ENCODE peak calls at places on chromosomes 12 and 14, in seven cellular contexts. C, A, W, X, G, Q and B are unnamed samples.

GRCh38 chr12:97292588-97292987 is 170.0 kb upstream of the RMST start:
- DNase-seq in W (peak; percentile 31), X (no peak), A (no peak), G (no peak), C (no peak), Q (no peak), B (no peak)

GRCh38 chr12:13093191-13093849 is 10.1 kb downstream of the GSG1 start:
- DNase-seq in W (no peak), A (no peak), C (no peak), G (no peak), X (no peak), Q (no peak), B (no peak)

GRCh38 chr12:117985182-117985581 is 16.4 kb upstream of the KSR2 start:
- DNase-seq in G (no peak), Q (no peak), C (no peak), W (no peak), X (no peak), A (no peak), B (no peak)

GRCh38 chr14:68790656-68791077 is 2.2 kb downstream of the ZFP36L1 start:
- DNase-seq in C (peak; percentile 78), W (no peak), X (no peak), Q (no peak), G (no peak), A (no peak), B (peak; percentile 30)

GRCh38 chr12:81450920-81451739 is 308.0 kb downstream of the PPFIA2 start:
- DNase-seq in Q (peak; percentile 48), C (no peak), A (peak; percentile 61), W (no peak), X (peak; percentile 38), G (peak; percentile 19), B (peak; percentile 79)

GRCh38 chr14:39169541-39169900 is 612 bp downstream of the TRAPPC6B start:
- DNase-seq in G (no peak), W (no peak), C (no peak), X (no peak), A (peak; percentile 26), Q (no peak), B (peak; percentile 46)

GRCh38 chr12:39095636-39096330 is 190.4 kb upstream of the CPNE8 start:
- DNase-seq in A (no peak), C (no peak), X (no peak), Q (no peak), G (no peak), W (no peak), B (no peak)

GRCh38 chr14:71317385-71318096 is 410.3 kb downstream of the PCNX1 start:
- DNase-seq in A (no peak), W (no peak), G (no peak), X (no peak), C (no peak), Q (no peak), B (no peak)

GRCh38 chr12:119115296-119115905 is 63.3 kb upstream of the HSPB8 start:
- DNase-seq in Q (peak; percentile 53), G (peak; percentile 59), W (peak; percentile 49), A (peak; percentile 53), C (no peak), X (no peak), B (peak; percentile 51)

GRCh38 chr12:84336231-84336630 is 576.4 kb downstream of the SLC6A15 start:
- DNase-seq in A (no peak), X (no peak), G (no peak), C (no peak), W (no peak), Q (no peak), B (no peak)

GRCh38 chr14:105939810-105940508 is 413.6 kb downstream of the TMEM121 start:
- DNase-seq in C (no peak), G (no peak), Q (no peak), W (no peak), A (no peak), X (no peak), B (no peak)

GRCh38 chr12:107992870-107993451 is 136.1 kb upstream of the WSCD2 start:
- DNase-seq in G (peak; percentile 20), X (no peak), Q (peak; percentile 1), A (peak; percentile 59), C (no peak), W (no peak), B (peak; percentile 83)

GRCh38 chr12:121537814-121538698 is 42.8 kb downstream of the KDM2B start:
- DNase-seq in C (peak; percentile 25), X (no peak), W (peak; percentile 64), G (no peak), A (peak; percentile 9), Q (no peak), B (peak; percentile 29)

GRCh38 chr12:12936983-12937491 is 14.9 kb downstream of the GPRC5D start:
- DNase-seq in G (no peak), W (no peak), X (no peak), C (no peak), Q (no peak), A (no peak), B (no peak)

GRCh38 chr12:49507139-49507538 is 31.7 kb upstream of the KCNH3 start:
- DNase-seq in G (no peak), Q (no peak), X (peak; percentile 69), A (peak; percentile 98), W (no peak), C (no peak), B (no peak)

GRCh38 chr14:74502236-74503019 is 8.9 kb downstream of the ISCA2 start:
- DNase-seq in C (no peak), G (no peak), W (peak; percentile 31), X (no peak), Q (no peak), A (peak; percentile 35), B (peak; percentile 45)

GRCh38 chr14:100144996-100145646 is 14.3 kb downstream of the DEGS2 start:
- DNase-seq in G (no peak), W (no peak), C (no peak), Q (no peak), X (no peak), A (no peak), B (no peak)

GRCh38 chr14:68426661-68427549 is 366.0 kb downstream of the ZFP36L1 start:
- DNase-seq in C (no peak), X (no peak), A (no peak), Q (no peak), W (no peak), G (no peak), B (peak; percentile 40)

GRCh38 chr12:2284321-2284813 is 231.6 kb downstream of the CACNA1C start:
- DNase-seq in A (no peak), C (no peak), W (no peak), G (no peak), X (no peak), Q (no peak), B (no peak)